ENCODE peak calls at places on chromosomes 13 and 19, in nine cellular contexts. One of them, this sample, is unnamed. For H3K4me1, the result is how much of the 10 kb centered on the place peaks cover.

GRCh38 chr13:52851153-52851962 is 2.9 kb upstream of the PCDH8 start:
- DNase-seq in esophagus squamous epithelium: no peak
- DNase-seq in upper lobe of right lung: peak
- DNase-seq in mesenchymal stem cell: peak
- DNase-seq in effector memory CD4-positive, alpha-beta T cell: no peak
- DNase-seq in A549: no peak
- DNase-seq in right atrium auricular region: no peak
- DNase-seq in transverse colon: peak
- DNase-seq in heart right ventricle: peak
- DNase-seq in this sample: no peak

GRCh38 chr19:48963371-48964204 is 1.5 kb upstream of the FTL start:
- DNase-seq in esophagus squamous epithelium: no peak
- DNase-seq in upper lobe of right lung: peak
- DNase-seq in mesenchymal stem cell: peak
- DNase-seq in effector memory CD4-positive, alpha-beta T cell: peak
- DNase-seq in A549: peak
- DNase-seq in right atrium auricular region: peak
- DNase-seq in transverse colon: peak
- DNase-seq in heart right ventricle: peak
- DNase-seq in this sample: peak

GRCh38 chr19:33797821-33798633 is 1.4 kb downstream of the KCTD15 start:
- DNase-seq in esophagus squamous epithelium: no peak
- DNase-seq in upper lobe of right lung: no peak
- DNase-seq in mesenchymal stem cell: peak
- DNase-seq in effector memory CD4-positive, alpha-beta T cell: peak
- DNase-seq in A549: peak
- DNase-seq in right atrium auricular region: no peak
- DNase-seq in transverse colon: peak
- DNase-seq in heart right ventricle: peak
- DNase-seq in this sample: no peak

GRCh38 chr13:93547886-93548285 is 321.3 kb downstream of the GPC6 start:
- DNase-seq in esophagus squamous epithelium: no peak
- DNase-seq in upper lobe of right lung: no peak
- DNase-seq in mesenchymal stem cell: peak
- DNase-seq in effector memory CD4-positive, alpha-beta T cell: no peak
- DNase-seq in A549: no peak
- DNase-seq in right atrium auricular region: no peak
- DNase-seq in transverse colon: no peak
- DNase-seq in heart right ventricle: no peak
- DNase-seq in this sample: no peak

GRCh38 chr19:14449321-14449720 is 16.2 kb downstream of the PKN1 start:
- DNase-seq in esophagus squamous epithelium: no peak
- DNase-seq in upper lobe of right lung: no peak
- DNase-seq in mesenchymal stem cell: no peak
- DNase-seq in effector memory CD4-positive, alpha-beta T cell: no peak
- DNase-seq in A549: no peak
- DNase-seq in right atrium auricular region: no peak
- DNase-seq in transverse colon: no peak
- DNase-seq in heart right ventricle: no peak
- DNase-seq in this sample: no peak

GRCh38 chr13:47426126-47426849 is 529.4 kb upstream of the HTR2A start:
- DNase-seq in esophagus squamous epithelium: no peak
- DNase-seq in upper lobe of right lung: no peak
- DNase-seq in mesenchymal stem cell: peak
- DNase-seq in effector memory CD4-positive, alpha-beta T cell: no peak
- DNase-seq in A549: no peak
- DNase-seq in right atrium auricular region: peak
- DNase-seq in transverse colon: peak
- DNase-seq in heart right ventricle: peak
- DNase-seq in this sample: no peak

GRCh38 chr19:47067215-47067847 is 18.9 kb upstream of the TMEM160 start:
- DNase-seq in esophagus squamous epithelium: no peak
- DNase-seq in upper lobe of right lung: no peak
- DNase-seq in mesenchymal stem cell: no peak
- DNase-seq in effector memory CD4-positive, alpha-beta T cell: no peak
- DNase-seq in A549: no peak
- DNase-seq in right atrium auricular region: no peak
- DNase-seq in transverse colon: no peak
- DNase-seq in heart right ventricle: no peak
- DNase-seq in this sample: no peak

GRCh38 chr13:30113531-30113930 is 193.8 kb downstream of the KATNAL1 start:
- DNase-seq in esophagus squamous epithelium: no peak
- DNase-seq in upper lobe of right lung: no peak
- DNase-seq in mesenchymal stem cell: no peak
- DNase-seq in effector memory CD4-positive, alpha-beta T cell: no peak
- DNase-seq in A549: no peak
- DNase-seq in right atrium auricular region: no peak
- DNase-seq in transverse colon: no peak
- DNase-seq in heart right ventricle: no peak
- DNase-seq in this sample: no peak

GRCh38 chr19:33159149-33159548 is 27.2 kb downstream of the WDR88 start:
- DNase-seq in esophagus squamous epithelium: no peak
- DNase-seq in upper lobe of right lung: no peak
- DNase-seq in mesenchymal stem cell: no peak
- DNase-seq in effector memory CD4-positive, alpha-beta T cell: no peak
- DNase-seq in A549: no peak
- DNase-seq in right atrium auricular region: no peak
- DNase-seq in transverse colon: no peak
- DNase-seq in heart right ventricle: no peak
- DNase-seq in this sample: no peak

GRCh38 chr19:4622695-4623421 is 16.5 kb upstream of the TNFAIP8L1 start:
- DNase-seq in esophagus squamous epithelium: no peak
- DNase-seq in upper lobe of right lung: no peak
- DNase-seq in mesenchymal stem cell: no peak
- DNase-seq in effector memory CD4-positive, alpha-beta T cell: no peak
- DNase-seq in A549: no peak
- DNase-seq in right atrium auricular region: no peak
- DNase-seq in transverse colon: no peak
- DNase-seq in heart right ventricle: no peak
- DNase-seq in this sample: no peak

GRCh38 chr19:33947565-33947964 is 150.9 kb downstream of the KCTD15 start:
- DNase-seq in esophagus squamous epithelium: no peak
- DNase-seq in upper lobe of right lung: no peak
- DNase-seq in mesenchymal stem cell: no peak
- DNase-seq in effector memory CD4-positive, alpha-beta T cell: no peak
- DNase-seq in A549: no peak
- DNase-seq in right atrium auricular region: no peak
- DNase-seq in transverse colon: no peak
- DNase-seq in heart right ventricle: no peak
- DNase-seq in this sample: no peak

GRCh38 chr19:14117668-14118164 is at the start of gene PRKACA:
- DNase-seq in esophagus squamous epithelium: peak
- DNase-seq in upper lobe of right lung: peak
- DNase-seq in mesenchymal stem cell: peak
- DNase-seq in effector memory CD4-positive, alpha-beta T cell: peak
- DNase-seq in A549: peak
- DNase-seq in right atrium auricular region: peak
- DNase-seq in transverse colon: peak
- DNase-seq in heart right ventricle: peak
- DNase-seq in this sample: peak

DNA sequence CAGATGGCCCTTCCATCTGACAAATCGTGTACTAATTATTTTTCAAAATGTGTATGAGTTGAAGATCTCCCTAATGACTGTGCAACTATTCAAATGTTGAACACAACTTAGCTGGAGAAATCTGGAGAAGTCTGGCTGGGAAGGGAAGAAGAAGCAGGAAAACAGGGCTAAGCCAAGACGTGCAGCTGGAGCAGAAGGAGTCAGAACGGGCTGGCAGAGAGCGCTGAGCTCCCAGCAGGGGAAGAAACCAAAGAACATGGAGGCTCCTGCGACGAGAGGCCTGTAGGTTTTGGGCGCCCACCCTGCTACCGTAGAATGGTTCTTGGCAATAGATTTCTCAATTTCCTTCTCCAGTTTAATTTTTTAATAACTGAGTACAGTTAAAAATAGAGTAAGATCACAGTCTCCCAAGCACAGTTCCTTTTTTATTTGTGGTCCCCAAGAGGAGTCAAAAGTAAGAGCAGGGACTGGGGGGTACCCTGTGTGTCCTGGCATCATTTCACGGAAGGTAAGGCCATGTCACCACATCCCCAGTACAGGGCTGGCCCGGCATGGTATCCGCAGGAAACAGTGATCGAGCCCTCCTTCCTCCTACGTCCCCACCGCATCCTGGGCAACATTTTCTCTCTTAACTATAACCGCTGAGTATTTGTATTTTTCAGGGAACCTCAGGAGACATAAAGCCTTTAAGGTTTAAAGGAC is 13.4 kb upstream of the LATS2 start:
- DNase-seq in esophagus squamous epithelium: no peak
- DNase-seq in upper lobe of right lung: no peak
- DNase-seq in mesenchymal stem cell: peak
- DNase-seq in effector memory CD4-positive, alpha-beta T cell: no peak
- DNase-seq in A549: no peak
- DNase-seq in right atrium auricular region: peak
- DNase-seq in transverse colon: no peak
- DNase-seq in heart right ventricle: peak
- DNase-seq in this sample: no peak
- H3K4me3 ChIP-seq in esophagus squamous epithelium: peak
- H3K4me3 ChIP-seq in upper lobe of right lung: peak
- H3K4me3 ChIP-seq in mesenchymal stem cell: no peak
- H3K4me3 ChIP-seq in effector memory CD4-positive, alpha-beta T cell: peak
- H3K4me3 ChIP-seq in A549: no peak
- H3K4me3 ChIP-seq in right atrium auricular region: peak
- H3K4me3 ChIP-seq in transverse colon: peak
- H3K4me3 ChIP-seq in heart right ventricle: peak
- H3K4me3 ChIP-seq in this sample: peak

GRCh38 chr19:55482128-55482961 is 2.6 kb upstream of the NAT14 start:
- DNase-seq in esophagus squamous epithelium: no peak
- DNase-seq in upper lobe of right lung: no peak
- DNase-seq in mesenchymal stem cell: no peak
- DNase-seq in effector memory CD4-positive, alpha-beta T cell: no peak
- DNase-seq in A549: no peak
- DNase-seq in right atrium auricular region: no peak
- DNase-seq in transverse colon: no peak
- DNase-seq in heart right ventricle: no peak
- DNase-seq in this sample: no peak
- H3K4me1 ChIP-seq in esophagus squamous epithelium: half or more
- H3K4me1 ChIP-seq in upper lobe of right lung: under half
- H3K4me1 ChIP-seq in mesenchymal stem cell: half or more
- H3K4me1 ChIP-seq in effector memory CD4-positive, alpha-beta T cell: under half
- H3K4me1 ChIP-seq in A549: under half
- H3K4me1 ChIP-seq in right atrium auricular region: half or more
- H3K4me1 ChIP-seq in transverse colon: under half
- H3K4me1 ChIP-seq in heart right ventricle: under half
- H3K4me1 ChIP-seq in this sample: under half

DNA sequence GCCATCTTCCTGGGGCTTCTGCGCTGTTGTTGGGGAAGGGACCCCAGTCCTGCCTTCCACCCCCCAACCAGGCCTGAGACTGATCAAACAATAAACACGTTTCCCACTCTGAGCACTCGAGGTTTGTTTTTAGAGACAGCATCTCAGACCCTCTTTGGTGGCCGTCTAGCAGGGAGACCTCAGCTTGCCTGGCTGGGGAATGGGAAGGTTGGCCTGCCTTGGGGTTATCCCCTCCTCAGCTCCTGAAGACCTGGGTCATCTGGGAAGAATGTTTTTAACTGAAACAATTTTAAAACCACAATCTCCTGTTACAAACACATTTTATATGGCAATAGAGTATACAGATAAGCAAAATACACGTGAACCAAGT is 2.0 kb downstream of the ZNF581 start:
- DNase-seq in esophagus squamous epithelium: no peak
- DNase-seq in upper lobe of right lung: no peak
- DNase-seq in mesenchymal stem cell: no peak
- DNase-seq in effector memory CD4-positive, alpha-beta T cell: no peak
- DNase-seq in A549: no peak
- DNase-seq in right atrium auricular region: no peak
- DNase-seq in transverse colon: no peak
- DNase-seq in heart right ventricle: no peak
- DNase-seq in this sample: no peak
- H3K4me3 ChIP-seq in esophagus squamous epithelium: no peak
- H3K4me3 ChIP-seq in upper lobe of right lung: no peak
- H3K4me3 ChIP-seq in mesenchymal stem cell: no peak
- H3K4me3 ChIP-seq in effector memory CD4-positive, alpha-beta T cell: no peak
- H3K4me3 ChIP-seq in A549: no peak
- H3K4me3 ChIP-seq in right atrium auricular region: no peak
- H3K4me3 ChIP-seq in transverse colon: no peak
- H3K4me3 ChIP-seq in heart right ventricle: no peak
- H3K4me3 ChIP-seq in this sample: no peak

DNA sequence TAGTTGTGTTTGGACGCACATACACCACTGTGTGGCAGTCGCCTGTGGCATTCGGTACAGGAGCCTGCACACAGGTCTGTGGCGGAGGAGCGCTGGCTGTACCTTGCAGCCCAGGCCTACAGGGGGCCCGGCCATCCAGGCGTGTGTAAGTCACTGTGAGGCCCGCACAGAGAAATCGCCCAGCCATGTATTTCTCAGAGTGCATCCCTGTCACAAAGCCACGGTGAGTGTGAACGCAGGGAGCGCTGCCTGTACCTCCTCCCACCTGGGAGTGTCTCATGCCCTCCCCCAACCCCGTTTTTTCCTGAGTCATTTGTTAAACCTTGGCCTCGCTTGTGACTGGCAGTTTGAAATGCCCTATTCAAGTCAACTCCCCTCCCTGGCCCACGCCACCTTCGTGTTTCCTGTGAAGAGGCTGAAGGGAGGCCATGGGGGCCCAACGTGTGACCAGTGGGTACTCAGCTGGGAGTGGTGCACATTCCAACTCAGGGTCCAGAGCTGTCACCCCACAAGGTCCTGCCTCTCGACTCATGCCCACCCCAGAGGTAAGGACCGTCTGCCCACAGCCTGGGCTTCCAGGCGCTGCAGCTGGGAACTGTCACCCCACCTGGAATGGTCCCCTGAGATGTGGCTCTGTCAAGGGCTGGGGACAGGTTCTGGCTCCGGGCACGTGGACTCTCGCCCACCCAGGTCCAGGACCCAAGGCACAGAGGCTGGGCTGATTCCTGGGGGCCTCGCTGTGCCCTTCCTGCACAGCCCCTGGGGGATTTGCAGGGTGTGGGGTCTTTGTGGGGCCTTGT is 11.6 kb upstream of the RASA3 start:
- DNase-seq in esophagus squamous epithelium: no peak
- DNase-seq in upper lobe of right lung: peak
- DNase-seq in mesenchymal stem cell: no peak
- DNase-seq in effector memory CD4-positive, alpha-beta T cell: no peak
- DNase-seq in A549: peak
- DNase-seq in right atrium auricular region: no peak
- DNase-seq in transverse colon: peak
- DNase-seq in heart right ventricle: no peak
- DNase-seq in this sample: no peak
- H3K4me1 ChIP-seq in esophagus squamous epithelium: under half
- H3K4me1 ChIP-seq in upper lobe of right lung: under half
- H3K4me1 ChIP-seq in mesenchymal stem cell: under half
- H3K4me1 ChIP-seq in effector memory CD4-positive, alpha-beta T cell: half or more
- H3K4me1 ChIP-seq in A549: under half
- H3K4me1 ChIP-seq in right atrium auricular region: under half
- H3K4me1 ChIP-seq in transverse colon: under half
- H3K4me1 ChIP-seq in heart right ventricle: under half
- H3K4me1 ChIP-seq in this sample: half or more